ENCODE peak calls at places on chromosomes 11 and 22, in ten cellular contexts. A, E, H, W, C, D, U, J, N and T are unnamed samples. For H3K4me1, the result is how much of the 10 kb centered on the place peaks cover.

GRCh38 chr11:129935723-129936122 is 40.3 kb upstream of the NFRKB start:
- DNase-seq in A (no peak), E (no peak), H (no peak), W (no peak), C (no peak), D (no peak), U (no peak), J (no peak), N (no peak), T (no peak)

GRCh38 chr11:11876458-11876857 is 34.7 kb downstream of the USP47 start:
- DNase-seq in A (no peak), E (no peak), H (no peak), W (peak), C (no peak), D (no peak), U (no peak), J (no peak), N (no peak), T (no peak)

GRCh38 chr22:39136317-39136716 is 16.2 kb downstream of the CBX7 start:
- DNase-seq in A (no peak), E (no peak), H (no peak), W (no peak), C (no peak), D (no peak), U (no peak), J (no peak), N (no peak), T (no peak)

GRCh38 chr11:35288817-35289541 is 130.4 kb downstream of the SLC1A2 start:
- DNase-seq in A (no peak), E (no peak), H (no peak), W (no peak), C (no peak), D (no peak), U (no peak), J (no peak), N (peak), T (no peak)

GRCh38 chr11:123168955-123169484 is 26.0 kb downstream of the CLMP start:
- DNase-seq in A (no peak), E (no peak), H (no peak), W (no peak), C (no peak), D (no peak), U (no peak), J (no peak), N (no peak), T (no peak)

GRCh38 chr11:65215441-65216076 is 33.8 kb downstream of the CAPN1 start:
- DNase-seq in A (no peak), E (peak), H (no peak), W (no peak), C (no peak), D (no peak), U (no peak), J (no peak), N (no peak), T (no peak)

GRCh38 chr11:76656571-76657081 is 13.9 kb downstream of the LRRC32 start:
- DNase-seq in A (no peak), E (peak), H (peak), W (no peak), C (no peak), D (peak), U (no peak), J (peak), N (peak), T (no peak)

GRCh38 chr11:17765381-17766359 is 31.1 kb downstream of the KCNC1 start:
- DNase-seq in A (no peak), E (no peak), H (no peak), W (peak), C (no peak), D (peak), U (no peak), J (no peak), N (no peak), T (no peak)

GRCh38 chr11:71286701-71287643 is 34.6 kb upstream of the SHANK2 start:
- DNase-seq in A (no peak), E (peak), H (peak), W (peak), C (no peak), D (no peak), U (no peak), J (no peak), N (peak), T (peak)

GRCh38 chr11:109972181-109972715 is 120.9 kb upstream of the ZC3H12C start:
- DNase-seq in A (peak), E (no peak), H (no peak), W (no peak), C (peak), D (no peak), U (no peak), J (no peak), N (no peak), T (no peak)

GRCh38 chr11:11408436-11409221 is 55.6 kb upstream of the CSNK2A3 start:
- DNase-seq in A (no peak), E (no peak), H (no peak), W (no peak), C (no peak), D (no peak), U (no peak), J (no peak), N (no peak), T (no peak)

GRCh38 chr11:75554258-75555022 is 7.6 kb upstream of the SERPINH1 start:
- DNase-seq in A (no peak), E (peak), H (peak), W (no peak), C (peak), D (peak), U (peak), J (peak), N (peak), T (peak)

GRCh38 chr11:111303476-111303875 is 5.1 kb downstream of the POU2AF3 start:
- DNase-seq in A (peak), E (peak), H (peak), W (peak), C (no peak), D (no peak), U (no peak), J (no peak), N (peak), T (peak)

GRCh38 chr22:48693377-48694135 is 1134.1 kb downstream of the BRD1 start:
- DNase-seq in A (no peak), E (no peak), H (no peak), W (no peak), C (no peak), D (no peak), U (no peak), J (no peak), N (no peak), T (no peak)

GRCh38 chr11:130721736-130722135 is 194.5 kb downstream of the SNX19 start:
- DNase-seq in A (no peak), E (no peak), H (no peak), W (no peak), C (no peak), D (no peak), U (no peak), J (no peak), N (peak), T (no peak)

GRCh38 chr11:111035746-111036145 is 209.8 kb upstream of the POU2AF2 start:
- DNase-seq in A (no peak), E (no peak), H (no peak), W (no peak), C (no peak), D (no peak), U (no peak), J (no peak), N (no peak), T (no peak)

GRCh38 chr11:65615950-65616574 is 486 bp downstream of the PCNX3 start:
- DNase-seq in A (peak), E (peak), H (no peak), W (peak), C (no peak), D (no peak), U (no peak), J (no peak), N (peak), T (no peak)

GRCh38 chr22:46287873-46288751 is 8.6 kb upstream of the GTSE1 start:
- DNase-seq in A (peak), E (peak), H (no peak), W (no peak), C (no peak), D (peak), U (no peak), J (no peak), N (no peak), T (no peak)

GRCh38 chr11:59754494-59754858 is 700 bp upstream of the STX3 start:
- DNase-seq in A (peak), E (no peak), H (peak), W (peak), C (no peak), D (peak), U (no peak), J (no peak), N (no peak), T (peak)

GRCh38 chr11:88522624-88523361 is 185.3 kb upstream of the CTSC start:
- DNase-seq in A (no peak), E (no peak), H (no peak), W (no peak), C (no peak), D (no peak), U (no peak), J (no peak), N (no peak), T (no peak)

GRCh38 chr11:67045314-67045713 is 11.3 kb upstream of the RHOD start:
- DNase-seq in A (no peak), E (no peak), H (no peak), W (peak), C (peak), D (no peak), U (no peak), J (no peak), N (peak), T (no peak)

GRCh38 chr11:109853156-109853776 is 239.9 kb upstream of the ZC3H12C start:
- DNase-seq in A (peak), E (no peak), H (no peak), W (peak), C (no peak), D (no peak), U (no peak), J (no peak), N (peak), T (no peak)

GRCh38 chr11:57315491-57315890 is 9.3 kb downstream of the TNKS1BP1 start:
- DNase-seq in A (no peak), E (no peak), H (no peak), W (no peak), C (no peak), D (peak), U (no peak), J (no peak), N (peak), T (peak)

GRCh38 chr11:129992161-129992944 is 10.3 kb downstream of the PRDM10 start:
- DNase-seq in A (peak), E (peak), H (no peak), W (peak), C (no peak), D (peak), U (no peak), J (no peak), N (peak), T (peak)

GRCh38 chr22:38398609-38399401 is 56.2 kb downstream of the KCNJ4 start:
- DNase-seq in A (peak), E (peak), H (peak), W (peak), C (peak), D (peak), U (peak), J (peak), N (peak), T (peak)

GRCh38 chr22:45444168-45444567 is 30.7 kb downstream of the RIBC2 start:
- DNase-seq in A (no peak), E (no peak), H (no peak), W (no peak), C (no peak), D (no peak), U (no peak), J (no peak), N (peak), T (no peak)

GRCh38 chr11:115739121-115739520 is 234.9 kb upstream of the CADM1 start:
- DNase-seq in A (no peak), E (no peak), H (no peak), W (no peak), C (no peak), D (no peak), U (no peak), J (no peak), N (no peak), T (no peak)

GRCh38 chr22:17198188-17199130 is 20.8 kb downstream of the ADA2 start:
- DNase-seq in A (no peak), E (no peak), H (no peak), W (no peak), C (peak), D (no peak), U (no peak), J (peak), N (peak), T (peak)

GRCh38 chr22:27074016-27074415 is 416.6 kb downstream of the MIAT start:
- DNase-seq in A (no peak), E (no peak), H (no peak), W (no peak), C (no peak), D (no peak), U (no peak), J (no peak), N (no peak), T (no peak)

GRCh38 chr22:45948081-45948648 is 28.8 kb downstream of the WNT7B start:
- DNase-seq in A (no peak), E (no peak), H (no peak), W (no peak), C (no peak), D (no peak), U (no peak), J (no peak), N (no peak), T (no peak)

GRCh38 chr11:129453293-129453721 is 77.7 kb downstream of the BARX2 start:
- DNase-seq in A (no peak), E (no peak), H (no peak), W (no peak), C (no peak), D (no peak), U (no peak), J (no peak), N (no peak), T (peak)

GRCh38 chr11:13288375-13289029 is 10.9 kb downstream of the BMAL1 start:
- DNase-seq in A (no peak), E (no peak), H (no peak), W (no peak), C (no peak), D (no peak), U (no peak), J (no peak), N (no peak), T (no peak)

GRCh38 chr11:114612686-114613085 is 17.1 kb upstream of the NXPE4 start:
- DNase-seq in A (no peak), E (no peak), H (no peak), W (no peak), C (no peak), D (no peak), U (no peak), J (no peak), N (no peak), T (no peak)

GRCh38 chr11:829116-829945 is 1.6 kb downstream of the CRACR2B start:
- DNase-seq in A (no peak), E (peak), H (peak), W (no peak), C (no peak), D (no peak), U (no peak), J (no peak), N (peak), T (no peak)

GRCh38 chr11:830295-831131 is 2.2 kb upstream of the CD151 start:
- DNase-seq in A (peak), E (peak), H (peak), W (no peak), C (no peak), D (peak), U (no peak), J (peak), N (peak), T (no peak)

GRCh38 chr11:831132-831864 is 1.5 kb upstream of the CD151 start:
- DNase-seq in A (no peak), E (no peak), H (no peak), W (no peak), C (no peak), D (no peak), U (no peak), J (no peak), N (no peak), T (no peak)

GRCh38 chr11:828501-829115 is 889 bp downstream of the CRACR2B start:
- DNase-seq in A (no peak), E (no peak), H (no peak), W (no peak), C (no peak), D (no peak), U (no peak), J (no peak), N (no peak), T (no peak)

GRCh38 chr11:829946-830294 is 2.2 kb downstream of the CRACR2B start:
- DNase-seq in A (no peak), E (no peak), H (no peak), W (no peak), C (no peak), D (no peak), U (no peak), J (no peak), N (no peak), T (no peak)
- H3K4me1 ChIP-seq in A (under half), E (half or more), H (half or more), W (half or more), C (under half), D (under half), U (half or more), J (under half), N (under half), T (half or more)

DNA sequence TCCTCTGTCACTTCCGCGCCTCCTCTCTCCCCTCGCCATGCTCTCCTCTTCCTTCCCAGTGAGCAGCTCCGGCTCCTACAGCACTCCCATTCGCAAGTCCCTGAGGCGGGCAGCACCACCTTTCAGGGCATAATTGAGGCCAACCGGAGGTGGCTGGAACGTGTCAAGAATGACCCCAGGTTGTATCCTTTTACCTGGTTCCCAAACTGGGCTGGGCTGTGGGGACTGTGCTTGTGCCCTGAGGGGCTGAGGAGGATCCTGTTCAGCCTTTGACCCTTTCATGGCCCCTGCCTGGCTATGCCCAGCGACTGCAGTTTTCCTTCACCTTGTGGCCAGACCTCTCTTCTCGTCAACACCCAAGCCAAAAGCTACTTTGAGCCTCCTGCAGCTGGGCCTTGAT is 84.1 kb downstream of the CEP164 start:
- DNase-seq in A (no peak), E (no peak), H (peak), W (no peak), C (no peak), D (no peak), U (no peak), J (no peak), N (no peak), T (no peak)
- TF ChIP-seq CTCF in A (no peak), E (no peak), H (no peak), W (no peak), C (no peak), D (no peak), U (no peak), J (no peak), N (no peak), T (no peak)

DNA sequence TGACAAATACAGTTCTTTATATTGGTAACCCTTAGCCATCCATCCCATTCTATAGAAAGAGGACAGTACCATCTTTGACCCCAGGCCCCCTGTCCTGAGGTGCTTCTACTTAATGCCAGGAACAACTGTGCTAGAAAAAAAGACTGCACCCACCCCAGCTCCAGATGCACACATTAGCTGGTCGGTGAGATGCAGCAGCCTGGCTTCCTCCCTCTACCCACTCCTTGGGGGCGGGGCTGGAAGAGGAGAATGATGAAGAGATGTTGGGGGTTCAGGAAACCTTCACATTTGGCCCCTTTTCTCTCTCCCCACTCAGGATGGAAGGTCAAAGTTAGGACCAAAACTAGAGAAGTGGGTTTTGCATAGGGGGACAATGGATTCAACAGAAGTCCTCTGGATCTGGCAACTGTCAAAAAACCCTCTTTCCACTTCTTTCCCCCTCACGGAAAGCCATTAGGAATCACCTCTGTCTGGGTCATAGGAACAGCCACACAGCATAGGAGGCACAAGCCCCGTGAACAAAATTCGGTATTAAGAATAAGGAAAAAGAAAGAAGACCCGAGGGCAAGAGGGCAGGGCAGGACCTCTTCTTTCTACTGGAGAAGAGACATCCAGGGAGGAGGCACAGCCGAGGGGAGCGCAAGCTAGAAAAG is 755 bp downstream of the NRIP3 start:
- DNase-seq in A (no peak), E (no peak), H (no peak), W (no peak), C (no peak), D (no peak), U (no peak), J (no peak), N (no peak), T (no peak)
- H3K4me3 ChIP-seq in A (no peak), E (peak), H (peak), W (peak), C (peak), D (peak), U (peak), J (peak), N (peak), T (no peak)

GRCh38 chr22:50192056-50192824 is 6.5 kb downstream of the TRABD start:
- DNase-seq in A (peak), E (peak), H (no peak), W (no peak), C (no peak), D (no peak), U (no peak), J (no peak), N (no peak), T (no peak)
- H3K4me1 ChIP-seq in A (half or more), E (under half), H (half or more), W (under half), C (under half), D (under half), U (under half), J (under half), N (under half), T (half or more)

GRCh38 chr11:64100345-64100744 is 64.6 kb downstream of the FLRT1 start:
- DNase-seq in A (peak), E (no peak), H (no peak), W (no peak), C (no peak), D (no peak), U (no peak), J (no peak), N (no peak), T (no peak)
- TF ChIP-seq CTCF in A (peak), E (no peak), H (no peak), W (no peak), C (no peak), D (no peak), U (no peak), J (no peak), N (peak), T (no peak)